ENCODE peak calls at places on chromosomes 13 and 19, in five cellular contexts. C is neuronal stem cell, V is H9, K is H1, N is trophoblast cell. D is an unnamed sample.

GRCh38 chr13:45021250-45021649 is 31.9 kb downstream of the GPALPP1 start:
- DNase-seq in C (no peak), V (no peak), K (no peak), N (no peak), D (peak; percentile 29)

GRCh38 chr19:49687566-49688316 is 1.7 kb upstream of the ADM5 start:
- DNase-seq in C (no peak), V (no peak), K (no peak), N (no peak), D (no peak)

GRCh38 chr13:75685239-75685697 is 49.1 kb downstream of the LMO7 start:
- DNase-seq in C (peak; percentile 6), V (peak; percentile 52), K (peak; percentile 39), N (peak; percentile 88), D (peak; percentile 90)

GRCh38 chr13:107025991-107026390 is 458.1 kb upstream of the ARGLU1 start:
- DNase-seq in C (no peak), V (no peak), K (no peak), N (peak; percentile 85), D (no peak)

GRCh38 chr13:46687810-46688209 is 109.2 kb downstream of the ESD start:
- DNase-seq in C (no peak), V (peak; percentile 75), K (peak; percentile 56), N (peak; percentile 81), D (peak; percentile 48)

GRCh38 chr19:15527705-15528104 is 19.4 kb downstream of the CYP4F22 start:
- DNase-seq in C (no peak), V (no peak), K (no peak), N (no peak), D (no peak)

GRCh38 chr19:28701491-28701890 is 511.5 kb downstream of the UQCRFS1 start:
- DNase-seq in C (no peak), V (no peak), K (no peak), N (no peak), D (no peak)

GRCh38 chr19:19211499-19212432 is at the start of gene NCAN:
- DNase-seq in C (peak; percentile 42), V (peak; percentile 47), K (no peak), N (no peak), D (no peak)

GRCh38 chr13:98480915-98481510 is 95.9 kb downstream of the STK24 start:
- DNase-seq in C (no peak), V (no peak), K (no peak), N (no peak), D (peak; percentile 80)

DNA sequence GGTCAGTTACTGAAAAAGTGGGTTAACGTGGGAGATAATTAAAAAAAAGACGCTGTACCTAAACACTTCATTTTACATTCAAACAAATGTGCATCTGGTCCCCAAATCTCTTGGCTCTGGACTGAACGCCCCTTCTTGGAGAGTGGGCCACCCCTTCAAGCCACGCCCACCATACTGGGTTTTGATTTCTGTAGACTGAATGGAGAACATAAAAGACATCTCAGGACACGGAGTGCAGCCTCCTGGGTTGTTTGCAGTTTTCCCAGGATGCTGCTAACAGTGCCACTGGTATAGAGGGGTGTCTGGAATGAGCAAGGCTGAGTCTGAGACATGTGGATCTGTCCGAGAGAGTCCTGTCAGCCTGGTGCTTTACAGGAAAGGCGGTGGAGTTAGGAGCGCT is 10.6 kb downstream of the TFDP1 start:
- DNase-seq in C (no peak), V (peak; percentile 3), K (no peak), N (no peak), D (no peak)
- H2BK12ac ChIP-seq in C (no peak overlapping the region), V (no peak overlapping the region), K (no peak overlapping the region), N (no peak overlapping the region), D (no peak overlapping the region)

GRCh38 chr19:35058370-35058769 is 16.8 kb downstream of the HPN start:
- DNase-seq in C (no peak), V (no peak), K (no peak), N (no peak), D (no peak)
- H2BK12ac ChIP-seq in C (no peak overlapping the region), V (no peak overlapping the region), K (no peak overlapping the region), N (no peak overlapping the region), D (no peak overlapping the region)

GRCh38 chr19:14503285-14503684 is 7.4 kb upstream of the GIPC1 start:
- DNase-seq in C (no peak), V (no peak), K (no peak), N (no peak), D (no peak)

GRCh38 chr19:14509382-14509781 is 8.8 kb downstream of the DNAJB1 start:
- DNase-seq in C (no peak), V (no peak), K (no peak), N (no peak), D (no peak)

GRCh38 chr19:14505488-14506239 is 9.7 kb upstream of the GIPC1 start:
- DNase-seq in C (no peak), V (peak; percentile 90), K (no peak), N (peak; percentile 99), D (peak; percentile 86)

GRCh38 chr19:14511245-14511625 is 7.0 kb downstream of the DNAJB1 start:
- DNase-seq in C (no peak), V (no peak), K (no peak), N (peak; percentile 53), D (no peak)

DNA sequence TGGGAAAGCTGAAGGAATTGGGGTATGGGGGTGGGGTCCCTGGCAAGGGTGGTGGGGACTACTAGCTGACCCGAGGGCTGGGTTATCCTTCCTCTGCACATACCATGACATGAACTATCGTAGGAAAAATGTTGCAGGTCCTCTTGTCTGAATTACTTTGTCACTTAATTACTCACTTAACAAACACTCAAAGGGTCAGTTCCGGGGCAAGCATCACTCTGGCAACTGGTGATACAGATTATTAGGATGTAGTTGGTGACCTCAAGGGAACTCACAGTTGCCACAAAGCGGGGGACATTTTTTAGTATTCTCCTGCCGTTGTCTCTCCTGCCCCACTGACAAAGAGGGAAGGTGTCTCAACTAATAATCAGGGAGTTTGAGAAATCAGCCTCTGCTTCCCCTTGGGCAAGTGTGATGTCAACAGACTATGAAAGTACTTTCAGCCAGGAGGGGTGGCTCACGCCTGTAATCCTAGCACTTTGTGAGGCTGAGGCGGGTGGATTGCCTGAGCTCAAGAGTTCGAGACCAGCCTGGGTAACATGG is 10.4 kb downstream of the DNAJB1 start:
- DNase-seq in C (no peak), V (no peak), K (no peak), N (peak; percentile 95), D (peak; percentile 88)
- H2BK12ac ChIP-seq in C (no peak overlapping the region), V (no peak overlapping the region), K (no peak overlapping the region), N (no peak overlapping the region), D (no peak overlapping the region)

GRCh38 chr19:41590945-41591344 is 15.0 kb downstream of the CEACAM21 start:
- DNase-seq in C (no peak), V (no peak), K (no peak), N (no peak), D (no peak)
- H2BK12ac ChIP-seq in C (no peak overlapping the region), V (no peak overlapping the region), K (no peak overlapping the region), N (no peak overlapping the region), D (no peak overlapping the region)

GRCh38 chr13:82655518-82655855 is 1226.8 kb downstream of the SLITRK1 start:
- DNase-seq in C (no peak), V (no peak), K (no peak), N (no peak), D (no peak)
- H2BK12ac ChIP-seq in C (no peak overlapping the region), V (no peak overlapping the region), K (no peak overlapping the region), N (no peak overlapping the region), D (no peak overlapping the region)

DNA sequence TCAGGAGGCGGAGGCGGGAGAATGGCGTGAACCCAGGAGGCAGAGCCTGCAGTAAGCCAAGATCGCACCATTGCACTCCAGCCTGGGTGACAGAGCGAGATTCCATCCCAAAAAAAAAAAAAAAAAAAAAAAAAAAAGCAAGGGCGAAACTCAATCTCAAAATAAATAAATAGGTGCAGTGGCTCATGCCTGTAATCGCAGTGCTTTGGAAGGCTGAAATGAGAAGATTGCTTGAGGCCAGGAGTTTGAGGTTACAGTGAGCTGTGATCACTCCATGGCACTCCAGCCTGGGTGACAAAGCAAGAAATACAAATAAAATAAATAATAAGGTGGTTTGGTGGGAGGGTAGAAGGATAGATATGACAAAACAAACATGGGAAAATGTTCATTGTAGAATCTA is 39.0 kb upstream of the CYP2S1 start:
- DNase-seq in C (no peak), V (no peak), K (no peak), N (no peak), D (no peak)
- H2BK12ac ChIP-seq in C (no peak overlapping the region), V (no peak overlapping the region), K (no peak overlapping the region), N (no peak overlapping the region), D (no peak overlapping the region)

GRCh38 chr19:38402967-38403674 is at the start of gene FAM98C:
- DNase-seq in C (peak; percentile 98), V (peak; percentile 99), K (peak; percentile 94), N (peak; percentile 100), D (peak; percentile 96)
- H2BK12ac ChIP-seq in C (peak within 1 kb of the TSS; percentile 66), V (no peak within 1 kb of the TSS), K (no peak within 1 kb of the TSS), N (peak within 1 kb of the TSS; percentile 50), D (no peak within 1 kb of the TSS)

GRCh38 chr13:25525884-25526283 is 154.1 kb downstream of the ATP8A2 start:
- DNase-seq in C (no peak), V (no peak), K (no peak), N (no peak), D (no peak)
- H2BK12ac ChIP-seq in C (no peak overlapping the region), V (no peak overlapping the region), K (no peak overlapping the region), N (no peak overlapping the region), D (no peak overlapping the region)

DNA sequence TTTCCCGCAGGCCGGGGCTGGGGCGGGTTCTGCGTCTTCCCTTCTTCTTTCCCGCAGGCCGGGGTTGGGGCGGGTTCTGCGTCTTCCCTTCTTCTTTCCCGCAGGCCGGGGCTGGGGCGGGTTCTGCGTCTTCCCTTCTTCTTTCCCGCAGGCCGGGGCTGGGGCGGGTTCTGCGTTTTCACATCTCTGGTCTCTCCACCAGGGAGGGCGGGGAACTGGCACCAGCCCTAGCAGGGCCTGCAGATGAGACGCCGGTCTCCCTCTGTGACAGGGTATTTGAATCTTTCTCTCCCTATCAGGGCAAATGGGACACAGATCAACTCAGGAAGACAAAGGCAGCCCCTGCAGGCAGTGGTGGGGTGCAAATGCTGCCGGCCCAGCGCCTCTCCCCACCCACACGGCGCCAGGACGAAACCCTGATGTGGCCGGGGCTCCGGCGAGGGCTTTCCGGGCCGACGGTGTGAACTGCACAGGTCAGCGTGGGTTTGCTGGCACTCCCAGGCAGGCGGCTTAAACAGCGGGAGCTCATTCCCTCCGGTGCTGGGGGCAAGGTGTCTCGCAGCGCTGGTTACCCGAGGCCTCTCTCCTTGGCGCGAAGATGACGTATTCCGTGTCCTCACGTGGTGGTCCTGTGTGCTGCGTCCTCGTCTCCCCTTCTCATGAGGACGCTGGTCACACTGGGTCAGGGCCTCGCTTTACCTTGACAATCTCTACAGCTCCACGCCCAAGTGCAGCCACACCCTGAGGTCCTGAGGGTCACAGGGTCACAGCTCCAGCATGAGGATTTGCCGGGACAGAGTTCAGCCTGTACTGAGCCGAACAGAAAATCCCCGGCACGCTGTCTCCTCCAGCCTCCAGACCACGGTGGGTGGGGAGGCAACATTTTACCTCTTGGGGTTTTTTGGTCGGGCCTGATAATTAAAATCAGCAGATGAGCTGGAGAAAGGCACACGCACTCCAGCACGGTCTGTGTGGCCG is 717 bp upstream of the C13orf46 start:
- DNase-seq in C (no peak), V (no peak), K (no peak), N (no peak), D (no peak)
- H2BK12ac ChIP-seq in C (peak overlapping the region; percentile 93), V (no peak overlapping the region), K (no peak overlapping the region), N (no peak overlapping the region), D (no peak overlapping the region)

DNA sequence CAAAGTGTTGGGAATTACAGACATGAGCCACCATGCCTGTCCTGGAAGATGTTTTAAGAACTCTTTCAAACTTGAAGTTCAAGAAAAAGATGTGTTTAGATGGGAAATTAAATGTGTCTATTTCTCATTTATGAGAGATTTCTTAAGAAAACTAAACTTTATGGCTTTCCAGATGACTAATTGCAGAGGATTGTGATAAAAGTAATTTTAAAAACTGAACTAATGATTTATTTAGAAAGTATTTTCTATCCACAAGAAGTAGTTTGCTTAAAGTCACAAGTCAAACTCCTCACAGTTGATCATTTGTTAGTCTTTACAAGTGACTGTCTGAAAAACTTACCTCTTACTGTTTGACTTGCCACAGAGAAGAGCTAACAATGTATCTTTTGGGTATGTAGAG is 89.6 kb upstream of the SPRY2 start:
- DNase-seq in C (no peak), V (no peak), K (no peak), N (no peak), D (peak; percentile 5)
- H2BK12ac ChIP-seq in C (no peak overlapping the region), V (no peak overlapping the region), K (no peak overlapping the region), N (no peak overlapping the region), D (no peak overlapping the region)